ENCODE peak calls at places on chromosomes 12 and 14, in seven cellular contexts. One of them, this sample, is unnamed.

GRCh38 chr14:104595911-104596450 is 8.6 kb downstream of the TMEM179 start:
- DNase-seq in KBM-7: no peak
- DNase-seq in Caco-2: no peak
- DNase-seq in Calu3: no peak
- DNase-seq in nephron progenitor cell: no peak
- DNase-seq in RWPE1: no peak
- DNase-seq in iPS-NIHi11: no peak
- DNase-seq in this sample: no peak

GRCh38 chr12:77845831-77846230 is 15.1 kb downstream of the NAV3 start:
- DNase-seq in KBM-7: no peak
- DNase-seq in Caco-2: no peak
- DNase-seq in Calu3: no peak
- DNase-seq in nephron progenitor cell: no peak
- DNase-seq in RWPE1: peak
- DNase-seq in iPS-NIHi11: no peak
- DNase-seq in this sample: no peak

GRCh38 chr14:91872011-91872476 is 4.7 kb upstream of the TC2N start:
- DNase-seq in KBM-7: no peak
- DNase-seq in Caco-2: no peak
- DNase-seq in Calu3: peak
- DNase-seq in nephron progenitor cell: no peak
- DNase-seq in RWPE1: no peak
- DNase-seq in iPS-NIHi11: no peak
- DNase-seq in this sample: peak

GRCh38 chr12:104529130-104529874 is 72.6 kb downstream of the CHST11 start:
- DNase-seq in KBM-7: no peak
- DNase-seq in Caco-2: no peak
- DNase-seq in Calu3: no peak
- DNase-seq in nephron progenitor cell: no peak
- DNase-seq in RWPE1: no peak
- DNase-seq in iPS-NIHi11: no peak
- DNase-seq in this sample: no peak

GRCh38 chr14:61192970-61193369 is 88.2 kb downstream of the TMEM30B start:
- DNase-seq in KBM-7: no peak
- DNase-seq in Caco-2: no peak
- DNase-seq in Calu3: no peak
- DNase-seq in nephron progenitor cell: no peak
- DNase-seq in RWPE1: no peak
- DNase-seq in iPS-NIHi11: no peak
- DNase-seq in this sample: no peak

GRCh38 chr14:77607741-77608302 is 8.6 kb downstream of the SPTLC2 start:
- DNase-seq in KBM-7: peak
- DNase-seq in Caco-2: no peak
- DNase-seq in Calu3: no peak
- DNase-seq in nephron progenitor cell: peak
- DNase-seq in RWPE1: no peak
- DNase-seq in iPS-NIHi11: no peak
- DNase-seq in this sample: no peak

GRCh38 chr14:77027538-77028383 is 747 bp downstream of the IRF2BPL start:
- DNase-seq in KBM-7: peak
- DNase-seq in Caco-2: peak
- DNase-seq in Calu3: peak
- DNase-seq in nephron progenitor cell: peak
- DNase-seq in RWPE1: no peak
- DNase-seq in iPS-NIHi11: peak
- DNase-seq in this sample: peak

GRCh38 chr14:86038401-86038985 is 508.5 kb downstream of the FLRT2 start:
- DNase-seq in KBM-7: peak
- DNase-seq in Caco-2: peak
- DNase-seq in Calu3: no peak
- DNase-seq in nephron progenitor cell: peak
- DNase-seq in RWPE1: peak
- DNase-seq in iPS-NIHi11: peak
- DNase-seq in this sample: no peak

GRCh38 chr12:49974231-49974675 is 1.5 kb downstream of the AQP6 start:
- DNase-seq in KBM-7: no peak
- DNase-seq in Caco-2: no peak
- DNase-seq in Calu3: no peak
- DNase-seq in nephron progenitor cell: peak
- DNase-seq in RWPE1: no peak
- DNase-seq in iPS-NIHi11: peak
- DNase-seq in this sample: no peak

GRCh38 chr14:80930836-80931389 is 10.6 kb downstream of the CEP128 start:
- DNase-seq in KBM-7: peak
- DNase-seq in Caco-2: no peak
- DNase-seq in Calu3: no peak
- DNase-seq in nephron progenitor cell: no peak
- DNase-seq in RWPE1: peak
- DNase-seq in iPS-NIHi11: no peak
- DNase-seq in this sample: peak

GRCh38 chr12:78232756-78233155 is 402.1 kb downstream of the NAV3 start:
- DNase-seq in KBM-7: no peak
- DNase-seq in Caco-2: no peak
- DNase-seq in Calu3: no peak
- DNase-seq in nephron progenitor cell: no peak
- DNase-seq in RWPE1: no peak
- DNase-seq in iPS-NIHi11: no peak
- DNase-seq in this sample: no peak

GRCh38 chr12:48750215-48750614 is 33.7 kb upstream of the CCNT1 start:
- DNase-seq in KBM-7: no peak
- DNase-seq in Caco-2: no peak
- DNase-seq in Calu3: no peak
- DNase-seq in nephron progenitor cell: no peak
- DNase-seq in RWPE1: no peak
- DNase-seq in iPS-NIHi11: no peak
- DNase-seq in this sample: no peak

GRCh38 chr12:117261267-117261666 is 71.0 kb upstream of the FBXO21 start:
- DNase-seq in KBM-7: no peak
- DNase-seq in Caco-2: no peak
- DNase-seq in Calu3: no peak
- DNase-seq in nephron progenitor cell: no peak
- DNase-seq in RWPE1: peak
- DNase-seq in iPS-NIHi11: no peak
- DNase-seq in this sample: no peak

GRCh38 chr12:102343361-102344121 is 136.8 kb downstream of the IGF1 start:
- DNase-seq in KBM-7: no peak
- DNase-seq in Caco-2: no peak
- DNase-seq in Calu3: peak
- DNase-seq in nephron progenitor cell: no peak
- DNase-seq in RWPE1: peak
- DNase-seq in iPS-NIHi11: peak
- DNase-seq in this sample: no peak

GRCh38 chr12:113325938-113326337 is 9.0 kb downstream of the SLC8B1 start:
- DNase-seq in KBM-7: no peak
- DNase-seq in Caco-2: no peak
- DNase-seq in Calu3: no peak
- DNase-seq in nephron progenitor cell: no peak
- DNase-seq in RWPE1: no peak
- DNase-seq in iPS-NIHi11: no peak
- DNase-seq in this sample: no peak

GRCh38 chr14:61662001-61662400 is 33.3 kb upstream of the HIF1A start:
- DNase-seq in KBM-7: no peak
- DNase-seq in Caco-2: no peak
- DNase-seq in Calu3: no peak
- DNase-seq in nephron progenitor cell: no peak
- DNase-seq in RWPE1: no peak
- DNase-seq in iPS-NIHi11: no peak
- DNase-seq in this sample: no peak

GRCh38 chr12:34294137-34294536 is 271.8 kb downstream of the ALG10 start:
- DNase-seq in KBM-7: no peak
- DNase-seq in Caco-2: no peak
- DNase-seq in Calu3: no peak
- DNase-seq in nephron progenitor cell: no peak
- DNase-seq in RWPE1: no peak
- DNase-seq in iPS-NIHi11: no peak
- DNase-seq in this sample: no peak

GRCh38 chr14:88327497-88327896 is 4.4 kb upstream of the KCNK10 start:
- DNase-seq in KBM-7: no peak
- DNase-seq in Caco-2: no peak
- DNase-seq in Calu3: no peak
- DNase-seq in nephron progenitor cell: no peak
- DNase-seq in RWPE1: no peak
- DNase-seq in iPS-NIHi11: no peak
- DNase-seq in this sample: peak

GRCh38 chr12:104521731-104522130 is 65.0 kb downstream of the CHST11 start:
- DNase-seq in KBM-7: no peak
- DNase-seq in Caco-2: no peak
- DNase-seq in Calu3: no peak
- DNase-seq in nephron progenitor cell: no peak
- DNase-seq in RWPE1: no peak
- DNase-seq in iPS-NIHi11: no peak
- DNase-seq in this sample: no peak

GRCh38 chr12:122850695-122851350 is 15.6 kb downstream of the HIP1R start:
- DNase-seq in KBM-7: no peak
- DNase-seq in Caco-2: no peak
- DNase-seq in Calu3: no peak
- DNase-seq in nephron progenitor cell: no peak
- DNase-seq in RWPE1: no peak
- DNase-seq in iPS-NIHi11: no peak
- DNase-seq in this sample: no peak

GRCh38 chr14:72450473-72451044 is 443.3 kb downstream of the DPF3 start:
- DNase-seq in KBM-7: no peak
- DNase-seq in Caco-2: no peak
- DNase-seq in Calu3: no peak
- DNase-seq in nephron progenitor cell: no peak
- DNase-seq in RWPE1: no peak
- DNase-seq in iPS-NIHi11: no peak
- DNase-seq in this sample: no peak

GRCh38 chr14:94439453-94440057 is 13.0 kb downstream of the SERPINA11 start:
- DNase-seq in KBM-7: no peak
- DNase-seq in Caco-2: no peak
- DNase-seq in Calu3: no peak
- DNase-seq in nephron progenitor cell: no peak
- DNase-seq in RWPE1: no peak
- DNase-seq in iPS-NIHi11: no peak
- DNase-seq in this sample: no peak

GRCh38 chr12:12927211-12928079 is 24.5 kb downstream of the GPRC5D start:
- DNase-seq in KBM-7: no peak
- DNase-seq in Caco-2: peak
- DNase-seq in Calu3: peak
- DNase-seq in nephron progenitor cell: peak
- DNase-seq in RWPE1: peak
- DNase-seq in iPS-NIHi11: peak
- DNase-seq in this sample: peak

GRCh38 chr14:45085004-45085403 is 1.1 kb downstream of the PRPF39 start:
- DNase-seq in KBM-7: peak
- DNase-seq in Caco-2: no peak
- DNase-seq in Calu3: no peak
- DNase-seq in nephron progenitor cell: no peak
- DNase-seq in RWPE1: no peak
- DNase-seq in iPS-NIHi11: no peak
- DNase-seq in this sample: peak

GRCh38 chr14:93939304-93940229 is 12.4 kb downstream of the FAM181A start:
- DNase-seq in KBM-7: peak
- DNase-seq in Caco-2: no peak
- DNase-seq in Calu3: peak
- DNase-seq in nephron progenitor cell: peak
- DNase-seq in RWPE1: peak
- DNase-seq in iPS-NIHi11: peak
- DNase-seq in this sample: peak

GRCh38 chr12:100845095-100845494 is 50.5 kb downstream of the ANO4 start:
- DNase-seq in KBM-7: no peak
- DNase-seq in Caco-2: no peak
- DNase-seq in Calu3: no peak
- DNase-seq in nephron progenitor cell: no peak
- DNase-seq in RWPE1: peak
- DNase-seq in iPS-NIHi11: no peak
- DNase-seq in this sample: no peak

GRCh38 chr12:80636832-80637231 is 70.6 kb upstream of the MYF6 start:
- DNase-seq in KBM-7: no peak
- DNase-seq in Caco-2: no peak
- DNase-seq in Calu3: no peak
- DNase-seq in nephron progenitor cell: no peak
- DNase-seq in RWPE1: no peak
- DNase-seq in iPS-NIHi11: no peak
- DNase-seq in this sample: no peak

GRCh38 chr12:110932048-110932447 is 11.7 kb upstream of the MYL2 start:
- DNase-seq in KBM-7: peak
- DNase-seq in Caco-2: no peak
- DNase-seq in Calu3: no peak
- DNase-seq in nephron progenitor cell: peak
- DNase-seq in RWPE1: no peak
- DNase-seq in iPS-NIHi11: peak
- DNase-seq in this sample: no peak

GRCh38 chr14:105848570-105848969 is 322.2 kb downstream of the TMEM121 start:
- DNase-seq in KBM-7: no peak
- DNase-seq in Caco-2: no peak
- DNase-seq in Calu3: no peak
- DNase-seq in nephron progenitor cell: no peak
- DNase-seq in RWPE1: no peak
- DNase-seq in iPS-NIHi11: no peak
- DNase-seq in this sample: no peak

GRCh38 chr12:92961949-92962348 is 32.9 kb upstream of the EEA1 start:
- DNase-seq in KBM-7: no peak
- DNase-seq in Caco-2: no peak
- DNase-seq in Calu3: no peak
- DNase-seq in nephron progenitor cell: no peak
- DNase-seq in RWPE1: no peak
- DNase-seq in iPS-NIHi11: no peak
- DNase-seq in this sample: no peak

GRCh38 chr14:65132855-65133254 is 30.5 kb upstream of the MAX start:
- DNase-seq in KBM-7: no peak
- DNase-seq in Caco-2: peak
- DNase-seq in Calu3: no peak
- DNase-seq in nephron progenitor cell: no peak
- DNase-seq in RWPE1: no peak
- DNase-seq in iPS-NIHi11: no peak
- DNase-seq in this sample: peak

GRCh38 chr14:68547305-68548193 is 245.3 kb downstream of the ZFP36L1 start:
- DNase-seq in KBM-7: no peak
- DNase-seq in Caco-2: no peak
- DNase-seq in Calu3: no peak
- DNase-seq in nephron progenitor cell: no peak
- DNase-seq in RWPE1: peak
- DNase-seq in iPS-NIHi11: no peak
- DNase-seq in this sample: peak

GRCh38 chr12:99600388-99600787 is 47.2 kb upstream of the GARIN6 start:
- DNase-seq in KBM-7: no peak
- DNase-seq in Caco-2: no peak
- DNase-seq in Calu3: no peak
- DNase-seq in nephron progenitor cell: no peak
- DNase-seq in RWPE1: no peak
- DNase-seq in iPS-NIHi11: no peak
- DNase-seq in this sample: no peak

GRCh38 chr14:24231263-24232120 is 675 bp downstream of the NEDD8 start:
- DNase-seq in KBM-7: peak
- DNase-seq in Caco-2: no peak
- DNase-seq in Calu3: no peak
- DNase-seq in nephron progenitor cell: no peak
- DNase-seq in RWPE1: peak
- DNase-seq in iPS-NIHi11: no peak
- DNase-seq in this sample: peak

GRCh38 chr14:92658160-92658559 is 90.3 kb downstream of the LGMN start:
- DNase-seq in KBM-7: no peak
- DNase-seq in Caco-2: no peak
- DNase-seq in Calu3: no peak
- DNase-seq in nephron progenitor cell: no peak
- DNase-seq in RWPE1: no peak
- DNase-seq in iPS-NIHi11: no peak
- DNase-seq in this sample: no peak

GRCh38 chr12:79247494-79247893 is 382.9 kb downstream of the SYT1 start:
- DNase-seq in KBM-7: no peak
- DNase-seq in Caco-2: no peak
- DNase-seq in Calu3: no peak
- DNase-seq in nephron progenitor cell: no peak
- DNase-seq in RWPE1: no peak
- DNase-seq in iPS-NIHi11: no peak
- DNase-seq in this sample: no peak

GRCh38 chr12:54038760-54039414 is 6.0 kb downstream of the HOXC5 start:
- DNase-seq in KBM-7: no peak
- DNase-seq in Caco-2: no peak
- DNase-seq in Calu3: no peak
- DNase-seq in nephron progenitor cell: peak
- DNase-seq in RWPE1: no peak
- DNase-seq in iPS-NIHi11: no peak
- DNase-seq in this sample: no peak

GRCh38 chr14:56598519-56598918 is 18.9 kb downstream of the TMEM260 start:
- DNase-seq in KBM-7: no peak
- DNase-seq in Caco-2: no peak
- DNase-seq in Calu3: no peak
- DNase-seq in nephron progenitor cell: no peak
- DNase-seq in RWPE1: no peak
- DNase-seq in iPS-NIHi11: no peak
- DNase-seq in this sample: no peak